ENCODE peak calls at places on chromosomes 11 and 22, in nine cellular contexts. V, D, G, U, Z, N, B, W and M are unnamed samples.

GRCh38 chr11:102722804-102723203 is 1.9 kb downstream of the MMP8 start:
- DNase-seq in V (no peak), D (no peak), G (no peak), U (no peak), Z (no peak), N (no peak), B (no peak), W (no peak), M (no peak)

GRCh38 chr11:64340671-64341335 is 799 bp downstream of the CCDC88B start:
- DNase-seq in V (no peak), D (peak), G (no peak), U (no peak), Z (no peak), N (peak), B (peak), W (no peak), M (peak)

GRCh38 chr11:70762810-70763209 is 364.5 kb downstream of the CTTN start:
- DNase-seq in V (no peak), D (no peak), G (no peak), U (no peak), Z (no peak), N (no peak), B (no peak), W (no peak), M (no peak)

GRCh38 chr11:9662273-9662672 is 1.6 kb upstream of the SWAP70 start:
- DNase-seq in V (no peak), D (no peak), G (no peak), U (no peak), Z (no peak), N (peak), B (peak), W (no peak), M (no peak)

GRCh38 chr11:117693344-117693743 is 103.7 kb downstream of the DSCAML1 start:
- DNase-seq in V (no peak), D (no peak), G (no peak), U (no peak), Z (no peak), N (no peak), B (no peak), W (no peak), M (no peak)

GRCh38 chr11:25970726-25971508 is 361.0 kb upstream of the ANO3 start:
- DNase-seq in V (no peak), D (no peak), G (no peak), U (no peak), Z (no peak), N (no peak), B (no peak), W (no peak), M (no peak)

GRCh38 chr11:121795206-121795605 is 320.8 kb downstream of the BLID start:
- DNase-seq in V (peak), D (no peak), G (no peak), U (no peak), Z (no peak), N (no peak), B (no peak), W (no peak), M (no peak)

GRCh38 chr11:89447845-89448244 is 43.3 kb downstream of the NOX4 start:
- DNase-seq in V (no peak), D (no peak), G (no peak), U (no peak), Z (no peak), N (no peak), B (no peak), W (no peak), M (no peak)

GRCh38 chr22:43001271-43002197 is 13.4 kb downstream of the PACSIN2 start:
- DNase-seq in V (no peak), D (no peak), G (no peak), U (no peak), Z (no peak), N (peak), B (no peak), W (no peak), M (no peak)

GRCh38 chr11:76782526-76783293 is 446 bp upstream of the TSKU start:
- DNase-seq in V (peak), D (peak), G (peak), U (peak), Z (peak), N (peak), B (peak), W (peak), M (peak)

GRCh38 chr11:117200813-117201515 is 1.8 kb downstream of the TAGLN start:
- DNase-seq in V (no peak), D (no peak), G (no peak), U (no peak), Z (no peak), N (no peak), B (peak), W (no peak), M (no peak)

GRCh38 chr11:119434531-119435330 is 11.8 kb upstream of the THY1 start:
- DNase-seq in V (no peak), D (no peak), G (no peak), U (no peak), Z (no peak), N (no peak), B (peak), W (no peak), M (no peak)

GRCh38 chr22:20600137-20600673 is 92.8 kb downstream of the MED15 start:
- DNase-seq in V (no peak), D (no peak), G (no peak), U (no peak), Z (no peak), N (peak), B (peak), W (no peak), M (no peak)

GRCh38 chr22:49863936-49864335 is 10.3 kb downstream of the ZBED4 start:
- DNase-seq in V (peak), D (peak), G (no peak), U (no peak), Z (no peak), N (no peak), B (no peak), W (no peak), M (no peak)

GRCh38 chr11:124745835-124746620 is 6.0 kb downstream of the VSIG2 start:
- DNase-seq in V (no peak), D (peak), G (peak), U (no peak), Z (no peak), N (no peak), B (peak), W (no peak), M (no peak)

GRCh38 chr11:315516-315994 is 1.7 kb downstream of the IFITM1 start:
- DNase-seq in V (no peak), D (no peak), G (no peak), U (no peak), Z (no peak), N (no peak), B (peak), W (peak), M (no peak)

DNA sequence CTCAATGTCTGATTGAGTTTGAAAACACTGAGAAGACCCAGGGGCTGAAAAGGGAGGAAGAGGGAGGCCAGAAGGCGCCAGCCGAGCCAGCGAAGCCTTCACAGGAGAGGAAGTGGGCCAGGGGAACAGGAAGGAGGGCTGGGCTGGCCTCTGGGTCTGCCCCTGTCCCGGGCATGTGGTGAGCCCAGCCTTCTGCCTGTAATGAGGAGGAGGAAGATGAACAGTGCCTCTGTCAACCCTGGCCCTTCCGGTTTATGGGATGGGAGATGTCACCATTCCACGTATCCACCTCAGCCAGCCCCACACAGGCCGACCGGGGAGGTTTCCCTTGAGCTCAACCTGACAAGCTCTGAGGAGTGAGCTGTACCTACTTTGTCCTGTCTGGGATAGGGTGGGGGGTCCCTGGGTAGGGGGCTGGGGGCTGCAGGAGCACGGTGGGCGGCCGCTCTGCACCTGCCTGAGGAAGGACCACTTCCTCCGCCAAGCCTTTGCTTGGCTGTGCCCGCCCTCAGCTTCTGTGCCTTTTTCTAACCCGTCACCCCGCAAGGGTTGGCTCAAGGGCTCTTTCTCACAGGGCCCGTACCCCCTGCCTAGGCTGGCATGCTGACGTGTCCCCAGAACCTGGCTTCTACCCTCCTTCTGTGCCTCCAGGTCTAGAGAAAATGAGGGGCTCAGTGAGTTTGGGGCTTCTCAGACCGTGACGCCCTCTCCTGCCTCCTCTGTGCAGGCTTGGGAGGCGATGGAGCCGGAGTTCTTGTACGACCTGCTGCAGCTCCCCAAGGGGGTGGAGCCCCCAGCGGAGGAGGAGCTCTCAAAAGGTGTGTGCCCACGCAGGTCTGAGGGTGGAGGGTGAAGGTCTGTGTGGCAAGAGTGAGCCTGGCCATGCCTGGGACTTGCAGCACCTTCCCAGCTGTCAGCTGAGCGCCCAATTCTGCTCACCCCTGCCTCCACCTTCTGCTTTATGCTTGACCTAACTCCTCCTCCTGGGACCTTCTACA is 2.2 kb downstream of the PARVG start:
- DNase-seq in V (no peak), D (no peak), G (no peak), U (no peak), Z (peak), N (peak), B (no peak), W (peak), M (no peak)
- H3K4me3 ChIP-seq in V (no peak), D (peak), G (no peak), U (peak), Z (peak), N (peak), B (no peak), W (peak), M (peak)

GRCh38 chr11:34226210-34226609 is 120.8 kb downstream of the NAT10 start:
- DNase-seq in V (no peak), D (no peak), G (no peak), U (no peak), Z (no peak), N (no peak), B (no peak), W (no peak), M (no peak)

GRCh38 chr11:34222030-34222429 is 116.6 kb downstream of the NAT10 start:
- DNase-seq in V (no peak), D (no peak), G (no peak), U (no peak), Z (no peak), N (no peak), B (no peak), W (no peak), M (no peak)

GRCh38 chr11:34223907-34224306 is 118.5 kb downstream of the NAT10 start:
- DNase-seq in V (no peak), D (no peak), G (no peak), U (no peak), Z (no peak), N (no peak), B (no peak), W (no peak), M (no peak)

GRCh38 chr11:34224434-34224966 is 119.1 kb downstream of the NAT10 start:
- DNase-seq in V (no peak), D (no peak), G (no peak), U (no peak), Z (no peak), N (no peak), B (no peak), W (no peak), M (no peak)

GRCh38 chr11:34223021-34223813 is 117.8 kb downstream of the NAT10 start:
- DNase-seq in V (no peak), D (no peak), G (peak), U (peak), Z (peak), N (no peak), B (peak), W (peak), M (peak)
- H3K27ac ChIP-seq in V (no peak), D (no peak), G (no peak), U (peak), Z (peak), N (peak), B (peak), W (peak), M (peak)

GRCh38 chr22:39475337-39475736 is 18.5 kb downstream of the MGAT3 start:
- DNase-seq in V (no peak), D (peak), G (no peak), U (no peak), Z (no peak), N (no peak), B (no peak), W (no peak), M (no peak)

GRCh38 chr22:39472570-39473556 is 16.1 kb downstream of the MGAT3 start:
- DNase-seq in V (no peak), D (peak), G (no peak), U (no peak), Z (no peak), N (no peak), B (no peak), W (no peak), M (no peak)

GRCh38 chr22:39474351-39474991 is 17.7 kb downstream of the MGAT3 start:
- DNase-seq in V (no peak), D (peak), G (no peak), U (no peak), Z (no peak), N (no peak), B (no peak), W (no peak), M (no peak)

GRCh38 chr22:39475902-39476301 is 19.1 kb downstream of the MGAT3 start:
- DNase-seq in V (no peak), D (peak), G (no peak), U (no peak), Z (peak), N (no peak), B (peak), W (peak), M (no peak)

GRCh38 chr22:39473856-39474255 is 17.0 kb downstream of the MGAT3 start:
- DNase-seq in V (no peak), D (peak), G (no peak), U (no peak), Z (no peak), N (no peak), B (no peak), W (no peak), M (no peak)
- H3K4me3 ChIP-seq in V (no peak), D (peak), G (no peak), U (no peak), Z (no peak), N (no peak), B (no peak), W (no peak), M (no peak)

DNA sequence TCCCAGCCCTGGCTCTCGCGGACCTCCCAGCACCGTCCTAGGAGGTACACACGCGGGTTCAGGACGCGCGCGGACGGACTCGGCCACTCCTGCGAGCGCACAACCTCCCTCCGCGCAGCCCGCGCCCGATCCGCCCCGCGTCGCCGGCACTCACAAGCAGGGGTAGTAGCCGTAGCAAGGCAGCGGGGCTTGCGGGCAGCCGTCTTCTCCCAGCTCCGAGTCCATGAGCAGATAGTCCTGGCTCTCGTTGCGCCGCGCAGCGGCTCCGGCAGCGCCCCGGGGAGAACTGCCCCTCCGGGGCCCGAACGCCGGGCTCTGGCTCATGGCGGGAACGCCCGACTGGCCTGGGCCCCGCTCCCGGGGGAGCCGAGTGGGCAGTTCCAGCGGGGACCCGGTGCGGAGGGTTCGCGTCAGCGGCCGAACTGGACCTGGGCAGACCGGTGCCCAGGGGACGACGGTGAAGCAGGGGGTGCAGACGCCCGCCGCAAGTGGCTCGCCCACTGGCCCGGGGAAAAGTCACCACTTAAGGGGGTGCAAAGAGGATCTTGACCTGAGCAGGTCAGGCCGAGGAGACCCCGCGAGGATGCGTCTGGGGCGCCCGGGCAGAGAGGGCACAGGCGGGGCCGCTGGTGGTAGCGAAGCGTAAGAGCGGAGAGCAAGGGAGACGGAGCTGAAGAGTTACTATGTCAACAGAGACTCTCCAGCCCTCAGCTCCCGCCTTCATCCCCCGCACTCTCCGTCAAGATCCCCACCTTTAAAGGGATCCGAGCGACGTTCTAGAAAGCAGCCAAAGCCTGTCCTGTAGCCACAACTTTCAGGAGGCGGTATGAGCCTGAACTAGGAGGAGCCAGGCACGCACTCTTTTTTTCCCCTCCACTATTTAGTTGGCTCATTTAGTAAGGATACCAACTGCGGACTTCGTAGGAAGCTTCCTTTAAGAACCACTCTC is at the start of gene TRPC6:
- DNase-seq in V (no peak), D (no peak), G (peak), U (no peak), Z (no peak), N (peak), B (peak), W (peak), M (no peak)
- H3K27ac ChIP-seq in V (no peak), D (peak), G (no peak), U (peak), Z (peak), N (peak), B (no peak), W (peak), M (peak)

GRCh38 chr11:134332782-134333181 is 994 bp downstream of the GLB1L2 start:
- DNase-seq in V (no peak), D (no peak), G (no peak), U (no peak), Z (no peak), N (no peak), B (no peak), W (no peak), M (no peak)
- H3K4me3 ChIP-seq in V (no peak), D (peak), G (peak), U (no peak), Z (no peak), N (peak), B (no peak), W (peak), M (no peak)